ENCODE peak calls at places on chromosome 17, in eight cellular contexts. One of them, this sample, is unnamed.

GRCh38 chr17:8109669-8110455 is 8.5 kb downstream of the ALOXE3 start:
- DNase-seq in Caki2: no peak
- DNase-seq in MM.1S: peak
- DNase-seq in NCI-H345: peak
- DNase-seq in HuH-7: peak
- DNase-seq in mesendoderm: peak
- DNase-seq in A549: peak
- DNase-seq in left colon: peak
- DNase-seq in this sample: peak

GRCh38 chr17:31674717-31675349 is 184.2 kb downstream of the COPRS start:
- DNase-seq in Caki2: peak
- DNase-seq in MM.1S: no peak
- DNase-seq in NCI-H345: no peak
- DNase-seq in HuH-7: no peak
- DNase-seq in mesendoderm: no peak
- DNase-seq in A549: no peak
- DNase-seq in left colon: no peak
- DNase-seq in this sample: no peak

GRCh38 chr17:73291260-73291801 is 20.5 kb downstream of the CDC42EP4 start:
- DNase-seq in Caki2: peak
- DNase-seq in MM.1S: peak
- DNase-seq in NCI-H345: no peak
- DNase-seq in HuH-7: no peak
- DNase-seq in mesendoderm: no peak
- DNase-seq in A549: peak
- DNase-seq in left colon: peak
- DNase-seq in this sample: peak

GRCh38 chr17:57574040-57574513 is 171.0 kb downstream of the CCDC182 start:
- DNase-seq in Caki2: no peak
- DNase-seq in MM.1S: no peak
- DNase-seq in NCI-H345: no peak
- DNase-seq in HuH-7: no peak
- DNase-seq in mesendoderm: no peak
- DNase-seq in A549: no peak
- DNase-seq in left colon: peak
- DNase-seq in this sample: no peak

GRCh38 chr17:67364847-67365761 is 1.3 kb downstream of the PSMD12 start:
- DNase-seq in Caki2: no peak
- DNase-seq in MM.1S: peak
- DNase-seq in NCI-H345: no peak
- DNase-seq in HuH-7: no peak
- DNase-seq in mesendoderm: no peak
- DNase-seq in A549: no peak
- DNase-seq in left colon: no peak
- DNase-seq in this sample: no peak

GRCh38 chr17:19309701-19310100 is 52.8 kb downstream of the B9D1 start:
- DNase-seq in Caki2: no peak
- DNase-seq in MM.1S: no peak
- DNase-seq in NCI-H345: no peak
- DNase-seq in HuH-7: no peak
- DNase-seq in mesendoderm: peak
- DNase-seq in A549: no peak
- DNase-seq in left colon: no peak
- DNase-seq in this sample: no peak

GRCh38 chr17:40850287-40850972 is 16.6 kb downstream of the KRT12 start:
- DNase-seq in Caki2: no peak
- DNase-seq in MM.1S: no peak
- DNase-seq in NCI-H345: no peak
- DNase-seq in HuH-7: no peak
- DNase-seq in mesendoderm: no peak
- DNase-seq in A549: peak
- DNase-seq in left colon: no peak
- DNase-seq in this sample: no peak

GRCh38 chr17:73286863-73287296 is 24.9 kb downstream of the CDC42EP4 start:
- DNase-seq in Caki2: no peak
- DNase-seq in MM.1S: no peak
- DNase-seq in NCI-H345: no peak
- DNase-seq in HuH-7: no peak
- DNase-seq in mesendoderm: no peak
- DNase-seq in A549: no peak
- DNase-seq in left colon: no peak
- DNase-seq in this sample: no peak

GRCh38 chr17:40516581-40517285 is 15.3 kb upstream of the TNS4 start:
- DNase-seq in Caki2: no peak
- DNase-seq in MM.1S: peak
- DNase-seq in NCI-H345: no peak
- DNase-seq in HuH-7: no peak
- DNase-seq in mesendoderm: peak
- DNase-seq in A549: peak
- DNase-seq in left colon: peak
- DNase-seq in this sample: peak

GRCh38 chr17:1312261-1312870 is 32.9 kb downstream of the TRARG1 start:
- DNase-seq in Caki2: peak
- DNase-seq in MM.1S: no peak
- DNase-seq in NCI-H345: peak
- DNase-seq in HuH-7: no peak
- DNase-seq in mesendoderm: peak
- DNase-seq in A549: peak
- DNase-seq in left colon: no peak
- DNase-seq in this sample: peak

GRCh38 chr17:8871081-8871581 is 3.7 kb upstream of the PIK3R6 start:
- DNase-seq in Caki2: no peak
- DNase-seq in MM.1S: no peak
- DNase-seq in NCI-H345: no peak
- DNase-seq in HuH-7: no peak
- DNase-seq in mesendoderm: no peak
- DNase-seq in A549: no peak
- DNase-seq in left colon: no peak
- DNase-seq in this sample: no peak

GRCh38 chr17:77901476-77901875 is 57.0 kb upstream of the TNRC6C start:
- DNase-seq in Caki2: no peak
- DNase-seq in MM.1S: no peak
- DNase-seq in NCI-H345: no peak
- DNase-seq in HuH-7: no peak
- DNase-seq in mesendoderm: no peak
- DNase-seq in A549: no peak
- DNase-seq in left colon: no peak
- DNase-seq in this sample: no peak

GRCh38 chr17:29138991-29139682 is 41.1 kb downstream of the MYO18A start:
- DNase-seq in Caki2: no peak
- DNase-seq in MM.1S: peak
- DNase-seq in NCI-H345: no peak
- DNase-seq in HuH-7: no peak
- DNase-seq in mesendoderm: no peak
- DNase-seq in A549: no peak
- DNase-seq in left colon: no peak
- DNase-seq in this sample: peak

GRCh38 chr17:41763327-41763726 is 23.2 kb downstream of the JUP start:
- DNase-seq in Caki2: no peak
- DNase-seq in MM.1S: no peak
- DNase-seq in NCI-H345: no peak
- DNase-seq in HuH-7: no peak
- DNase-seq in mesendoderm: no peak
- DNase-seq in A549: no peak
- DNase-seq in left colon: no peak
- DNase-seq in this sample: no peak

GRCh38 chr17:57544381-57544780 is 200.7 kb downstream of the CCDC182 start:
- DNase-seq in Caki2: no peak
- DNase-seq in MM.1S: no peak
- DNase-seq in NCI-H345: no peak
- DNase-seq in HuH-7: no peak
- DNase-seq in mesendoderm: no peak
- DNase-seq in A549: no peak
- DNase-seq in left colon: no peak
- DNase-seq in this sample: no peak

GRCh38 chr17:59417452-59417851 is 86.0 kb downstream of the YPEL2 start:
- DNase-seq in Caki2: no peak
- DNase-seq in MM.1S: no peak
- DNase-seq in NCI-H345: no peak
- DNase-seq in HuH-7: no peak
- DNase-seq in mesendoderm: no peak
- DNase-seq in A549: no peak
- DNase-seq in left colon: no peak
- DNase-seq in this sample: no peak

GRCh38 chr17:79440251-79440650 is 170.6 kb downstream of the RBFOX3 start:
- DNase-seq in Caki2: no peak
- DNase-seq in MM.1S: no peak
- DNase-seq in NCI-H345: no peak
- DNase-seq in HuH-7: no peak
- DNase-seq in mesendoderm: no peak
- DNase-seq in A549: no peak
- DNase-seq in left colon: no peak
- DNase-seq in this sample: no peak

GRCh38 chr17:81025065-81025751 is 9.7 kb upstream of the BAIAP2 start:
- DNase-seq in Caki2: no peak
- DNase-seq in MM.1S: no peak
- DNase-seq in NCI-H345: no peak
- DNase-seq in HuH-7: no peak
- DNase-seq in mesendoderm: no peak
- DNase-seq in A549: no peak
- DNase-seq in left colon: peak
- DNase-seq in this sample: no peak

GRCh38 chr17:38663125-38663751 is 11.5 kb downstream of the EPOP start:
- DNase-seq in Caki2: peak
- DNase-seq in MM.1S: peak
- DNase-seq in NCI-H345: peak
- DNase-seq in HuH-7: peak
- DNase-seq in mesendoderm: peak
- DNase-seq in A549: peak
- DNase-seq in left colon: peak
- DNase-seq in this sample: peak

GRCh38 chr17:12114686-12115418 is 94.2 kb downstream of the MAP2K4 start:
- DNase-seq in Caki2: no peak
- DNase-seq in MM.1S: no peak
- DNase-seq in NCI-H345: no peak
- DNase-seq in HuH-7: peak
- DNase-seq in mesendoderm: no peak
- DNase-seq in A549: no peak
- DNase-seq in left colon: no peak
- DNase-seq in this sample: no peak

GRCh38 chr17:67718325-67718941 is 697 bp downstream of the NOL11 start:
- DNase-seq in Caki2: peak
- DNase-seq in MM.1S: peak
- DNase-seq in NCI-H345: peak
- DNase-seq in HuH-7: no peak
- DNase-seq in mesendoderm: peak
- DNase-seq in A549: peak
- DNase-seq in left colon: no peak
- DNase-seq in this sample: no peak

GRCh38 chr17:64622931-64623654 is 39.0 kb downstream of the SMURF2 start:
- DNase-seq in Caki2: peak
- DNase-seq in MM.1S: no peak
- DNase-seq in NCI-H345: no peak
- DNase-seq in HuH-7: no peak
- DNase-seq in mesendoderm: no peak
- DNase-seq in A549: peak
- DNase-seq in left colon: no peak
- DNase-seq in this sample: no peak

GRCh38 chr17:40615295-40615988 is 32.2 kb downstream of the SMARCE1 start:
- DNase-seq in Caki2: peak
- DNase-seq in MM.1S: peak
- DNase-seq in NCI-H345: peak
- DNase-seq in HuH-7: peak
- DNase-seq in mesendoderm: peak
- DNase-seq in A549: peak
- DNase-seq in left colon: peak
- DNase-seq in this sample: no peak

GRCh38 chr17:33225994-33226393 is 67.1 kb downstream of the ASIC2 start:
- DNase-seq in Caki2: no peak
- DNase-seq in MM.1S: no peak
- DNase-seq in NCI-H345: no peak
- DNase-seq in HuH-7: no peak
- DNase-seq in mesendoderm: no peak
- DNase-seq in A549: no peak
- DNase-seq in left colon: no peak
- DNase-seq in this sample: no peak